ENCODE peak calls at places on chromosomes 16 and 17, in nine cellular contexts. Q is mesothelial cell of epicardium; M is psoas muscle; R is right cardiac atrium; C is stimulated activated naive CD8-positive, alpha-beta T cell treated with anti-CD3 and anti-CD28 coated beads, Interleukin-15, Interleukin-2, amounts not matched to agents 100 U/mL and 50 U/mL, for 24 hours; V is left ventricle myocardium inferior; L is stimulated activated naive B cell treated with anti-CD40 and anti-IgM and Interleukin-4, amounts not matched to agents 10 μg/mL and 1 μg/mL and 100 μg/mL, for 72 hours; N is lower lobe of right lung; K is GM19239. W is an unnamed sample.

GRCh38 chr17:75087182-75087557 is 584 bp upstream of the SLC16A5 start:
- DNase-seq in R (no peak), M (no peak), Q (no peak), L (no peak), C (no peak), K (no peak), V (no peak), N (no peak), W (no peak)

GRCh38 chr16:68823401-68823800 is 19.9 kb upstream of the TANGO6 start:
- DNase-seq in L (no peak), C (no peak), N (no peak), M (no peak), Q (no peak), K (no peak), V (no peak), R (no peak), W (no peak)

GRCh38 chr17:6240001-6240400 is 169.8 kb downstream of the WSCD1 start:
- DNase-seq in N (no peak), M (no peak), K (no peak), L (no peak), V (no peak), Q (no peak), R (no peak), C (no peak), W (no peak)

GRCh38 chr17:59004338-59005111 is 102.2 kb downstream of the TRIM37 start:
- DNase-seq in Q (peak; percentile 72), C (peak; percentile 69), R (peak; percentile 32), K (peak; percentile 36), V (peak; percentile 21), N (no peak), M (no peak), L (peak; percentile 31), W (peak; percentile 47)

GRCh38 chr16:86044241-86044671 is 145.3 kb downstream of the IRF8 start:
- DNase-seq in C (peak; percentile 75), V (no peak), L (no peak), M (no peak), K (peak; percentile 64), R (peak; percentile 38), Q (peak; percentile 68), N (no peak), W (peak; percentile 65)

GRCh38 chr16:31064882-31065461 is 9.1 kb downstream of the ZNF668 start:
- DNase-seq in M (peak; percentile 84), N (no peak), L (no peak), R (peak; percentile 74), C (no peak), V (peak; percentile 68), Q (no peak), K (no peak), W (no peak)

GRCh38 chr17:38428643-38429371 is 543 bp downstream of the ARHGAP23 start:
- DNase-seq in Q (no peak), L (no peak), R (peak; percentile 71), K (no peak), M (peak; percentile 86), C (peak; percentile 42), N (peak; percentile 65), V (peak; percentile 68), W (no peak)

GRCh38 chr17:20184977-20185619 is 175.9 kb downstream of the SPECC1 start:
- DNase-seq in Q (no peak), K (no peak), V (no peak), L (no peak), M (no peak), C (no peak), R (no peak), N (no peak), W (no peak)

GRCh38 chr16:47018223-47018891 is 44.9 kb upstream of the DNAJA2 start:
- DNase-seq in C (peak; percentile 36), R (no peak), L (peak; percentile 78), Q (peak; percentile 51), K (peak; percentile 91), N (no peak), V (no peak), M (no peak), W (peak; percentile 93)

GRCh38 chr16:66515543-66516171 is 34.3 kb downstream of the TK2 start:
- DNase-seq in C (no peak), Q (no peak), K (no peak), L (no peak), V (no peak), R (no peak), M (peak; percentile 64), N (no peak), W (no peak)

GRCh38 chr16:75048051-75048450 is 49.2 kb downstream of the ZNRF1 start:
- DNase-seq in R (no peak), C (no peak), Q (no peak), N (no peak), M (no peak), K (no peak), L (no peak), V (no peak), W (no peak)

GRCh38 chr17:43349142-43349541 is 49.7 kb upstream of the ARL4D start:
- DNase-seq in R (no peak), Q (no peak), V (no peak), C (no peak), K (no peak), L (no peak), M (no peak), N (no peak), W (no peak)

GRCh38 chr17:28663723-28664122 is 1.7 kb downstream of the SUPT6H start:
- DNase-seq in C (no peak), M (no peak), V (no peak), R (no peak), N (no peak), K (no peak), L (no peak), Q (no peak), W (no peak)

GRCh38 chr16:23966577-23966976 is 130.8 kb downstream of the PRKCB start:
- DNase-seq in R (no peak), N (no peak), V (no peak), L (no peak), M (no peak), Q (no peak), C (no peak), K (no peak), W (no peak)

GRCh38 chr16:88917146-88917914 is 50.9 kb upstream of the PABPN1L start:
- DNase-seq in N (no peak), M (no peak), K (no peak), V (no peak), R (no peak), Q (no peak), C (no peak), L (no peak), W (no peak)

GRCh38 chr17:1561420-1562177 is 993 bp downstream of the PITPNA start:
- DNase-seq in Q (peak; percentile 59), L (no peak), M (peak; percentile 64), C (peak; percentile 61), R (peak; percentile 41), N (peak; percentile 61), K (no peak), V (no peak), W (peak; percentile 68)

GRCh38 chr17:47239663-47240374 is 13.8 kb upstream of the ITGB3 start:
- DNase-seq in Q (no peak), N (no peak), K (no peak), L (peak; percentile 57), M (peak; percentile 84), R (peak; percentile 87), V (peak; percentile 73), C (no peak), W (no peak)

GRCh38 chr16:68643227-68643626 is 1.9 kb upstream of the CDH3 start:
- DNase-seq in N (no peak), K (no peak), V (no peak), Q (no peak), C (no peak), L (no peak), M (no peak), R (no peak), W (no peak)

GRCh38 chr17:81295031-81295677 is at the start of gene SLC38A10:
- DNase-seq in K (peak; percentile 99), Q (peak; percentile 91), N (peak; percentile 96), V (peak; percentile 92), L (peak; percentile 86), M (peak; percentile 96), R (peak; percentile 93), C (peak; percentile 95), W (peak; percentile 99)

GRCh38 chr17:81553616-81554181 is 1.5 kb upstream of the FAAP100 start:
- DNase-seq in M (no peak), V (no peak), L (no peak), Q (no peak), C (no peak), K (no peak), R (no peak), N (no peak), W (no peak)

GRCh38 chr17:35245196-35245486 is 2.3 kb downstream of the SLFN5 start:
- DNase-seq in L (no peak), C (no peak), Q (no peak), V (no peak), R (no peak), K (no peak), N (no peak), M (no peak), W (no peak)

GRCh38 chr16:64121473-64121872 is 1000.4 kb downstream of the CDH11 start:
- DNase-seq in Q (no peak), R (no peak), N (no peak), L (no peak), V (no peak), M (no peak), C (no peak), K (no peak), W (no peak)

GRCh38 chr17:74520790-74521480 is 10.3 kb downstream of the CD300LB start:
- DNase-seq in Q (peak; percentile 37), V (no peak), L (no peak), K (no peak), C (no peak), M (no peak), R (no peak), N (no peak), W (no peak)

GRCh38 chr17:7043195-7043543 is 723 bp downstream of the SLC16A11 start:
- DNase-seq in L (no peak), N (peak; percentile 52), Q (no peak), R (no peak), M (peak; percentile 60), C (no peak), K (no peak), V (no peak), W (no peak)

GRCh38 chr16:56279132-56279531 is 87.8 kb downstream of the GNAO1 start:
- DNase-seq in V (no peak), K (no peak), L (peak; percentile 18), M (no peak), C (peak; percentile 64), Q (no peak), R (no peak), N (no peak), W (no peak)

GRCh38 chr16:77762260-77762659 is 26.1 kb upstream of the VAT1L start:
- DNase-seq in C (no peak), K (no peak), M (no peak), V (no peak), N (no peak), L (no peak), R (no peak), Q (no peak), W (no peak)

GRCh38 chr17:78255953-78256704 is 24.7 kb downstream of the TMEM235 start:
- DNase-seq in K (no peak), L (no peak), Q (no peak), R (no peak), V (no peak), N (no peak), C (no peak), M (no peak), W (no peak)

GRCh38 chr17:73452056-73452455 is 140.3 kb upstream of the CDC42EP4 start:
- DNase-seq in N (no peak), Q (no peak), V (no peak), L (no peak), R (no peak), C (no peak), M (no peak), K (no peak), W (no peak)

GRCh38 chr16:66660422-66661209 is 35.9 kb downstream of the CMTM4 start:
- DNase-seq in C (no peak), K (no peak), L (no peak), N (peak; percentile 66), M (peak; percentile 79), R (peak; percentile 67), Q (peak; percentile 48), V (peak; percentile 60), W (no peak)

GRCh38 chr17:83198366-83199341 is 119.2 kb downstream of the METRNL start:
- DNase-seq in C (peak; percentile 32), R (peak; percentile 13), V (peak; percentile 13), Q (no peak), L (no peak), N (peak; percentile 41), M (peak; percentile 32), K (no peak), W (no peak)

GRCh38 chr16:12801511-12802042 is 2.1 kb downstream of the CPPED1 start:
- DNase-seq in V (no peak), M (no peak), L (peak; percentile 63), Q (no peak), N (no peak), C (peak; percentile 29), R (no peak), K (no peak), W (peak; percentile 53)